ENCODE peak calls at places on chromosomes 16 and 17, in seven cellular contexts. One of them, this sample, is unnamed.
A peak's percentile ranks its signal among the peaks of the same experiment; 100 is the strongest.

GRCh38 chr17:75889454-75889853 is 7.3 kb downstream of the TRIM65 start:
- DNase-seq in thoracic aorta: no peak
- DNase-seq in gastrocnemius medialis: no peak
- DNase-seq in colonic mucosa: no peak
- DNase-seq in tibial artery: no peak
- DNase-seq in CD8-positive, alpha-beta T cell: no peak
- DNase-seq in endothelial cell of umbilical vein: no peak
- DNase-seq in this sample: no peak

GRCh38 chr17:74746376-74746775 is 2.1 kb upstream of the NHERF1 start:
- DNase-seq in tibial artery: no peak
- DNase-seq in CD8-positive, alpha-beta T cell: no peak
- DNase-seq in thoracic aorta: no peak
- DNase-seq in gastrocnemius medialis: no peak
- DNase-seq in endothelial cell of umbilical vein: no peak
- DNase-seq in colonic mucosa: no peak
- DNase-seq in this sample: no peak

GRCh38 chr17:12599185-12599920 is 66.3 kb upstream of the MYOCD start:
- DNase-seq in gastrocnemius medialis: no peak
- DNase-seq in tibial artery: no peak
- DNase-seq in CD8-positive, alpha-beta T cell: no peak
- DNase-seq in endothelial cell of umbilical vein: no peak
- DNase-seq in thoracic aorta: no peak
- DNase-seq in colonic mucosa: no peak
- DNase-seq in this sample: no peak

GRCh38 chr16:307691-308312 is 24.8 kb downstream of the PDIA2 start:
- DNase-seq in gastrocnemius medialis: no peak
- DNase-seq in endothelial cell of umbilical vein: no peak
- DNase-seq in colonic mucosa: no peak
- DNase-seq in CD8-positive, alpha-beta T cell: no peak
- DNase-seq in thoracic aorta: no peak
- DNase-seq in tibial artery: no peak
- DNase-seq in this sample: no peak

GRCh38 chr17:35161281-35161761 is 13.7 kb downstream of the UNC45B start:
- DNase-seq in CD8-positive, alpha-beta T cell: peak; percentile 42
- DNase-seq in colonic mucosa: no peak
- DNase-seq in endothelial cell of umbilical vein: no peak
- DNase-seq in thoracic aorta: no peak
- DNase-seq in tibial artery: no peak
- DNase-seq in gastrocnemius medialis: no peak
- DNase-seq in this sample: no peak

GRCh38 chr17:60887607-60888028 is 210.0 kb downstream of the BCAS3 start:
- DNase-seq in gastrocnemius medialis: no peak
- DNase-seq in CD8-positive, alpha-beta T cell: no peak
- DNase-seq in tibial artery: no peak
- DNase-seq in colonic mucosa: no peak
- DNase-seq in thoracic aorta: no peak
- DNase-seq in endothelial cell of umbilical vein: no peak
- DNase-seq in this sample: no peak

GRCh38 chr17:11404431-11404830 is 163.4 kb downstream of the SHISA6 start:
- DNase-seq in thoracic aorta: no peak
- DNase-seq in CD8-positive, alpha-beta T cell: no peak
- DNase-seq in tibial artery: no peak
- DNase-seq in endothelial cell of umbilical vein: no peak
- DNase-seq in colonic mucosa: peak; percentile 34
- DNase-seq in gastrocnemius medialis: no peak
- DNase-seq in this sample: no peak

GRCh38 chr16:85735225-85735722 is 15.6 kb downstream of the C16orf74 start:
- DNase-seq in tibial artery: no peak
- DNase-seq in colonic mucosa: no peak
- DNase-seq in CD8-positive, alpha-beta T cell: peak; percentile 69
- DNase-seq in thoracic aorta: no peak
- DNase-seq in gastrocnemius medialis: no peak
- DNase-seq in endothelial cell of umbilical vein: no peak
- DNase-seq in this sample: no peak

GRCh38 chr17:51154176-51154575 is 817 bp downstream of the NME1 start:
- DNase-seq in tibial artery: no peak
- DNase-seq in CD8-positive, alpha-beta T cell: no peak
- DNase-seq in endothelial cell of umbilical vein: no peak
- DNase-seq in thoracic aorta: no peak
- DNase-seq in gastrocnemius medialis: no peak
- DNase-seq in colonic mucosa: no peak
- DNase-seq in this sample: no peak

GRCh38 chr16:50252874-50253510 is 13.4 kb upstream of the ADCY7 start:
- DNase-seq in CD8-positive, alpha-beta T cell: no peak
- DNase-seq in colonic mucosa: no peak
- DNase-seq in endothelial cell of umbilical vein: no peak
- DNase-seq in thoracic aorta: no peak
- DNase-seq in tibial artery: peak; percentile 22
- DNase-seq in gastrocnemius medialis: no peak
- DNase-seq in this sample: no peak

GRCh38 chr17:75645889-75646625 is 12.8 kb downstream of the SMIM5 start:
- DNase-seq in gastrocnemius medialis: no peak
- DNase-seq in CD8-positive, alpha-beta T cell: peak; percentile 20
- DNase-seq in colonic mucosa: peak; percentile 92
- DNase-seq in thoracic aorta: no peak
- DNase-seq in tibial artery: peak; percentile 44
- DNase-seq in endothelial cell of umbilical vein: peak; percentile 80
- DNase-seq in this sample: peak; percentile 84

GRCh38 chr17:70074991-70075390 is at the start of gene KCNJ16:
- DNase-seq in gastrocnemius medialis: no peak
- DNase-seq in CD8-positive, alpha-beta T cell: no peak
- DNase-seq in colonic mucosa: peak; percentile 61
- DNase-seq in tibial artery: no peak
- DNase-seq in thoracic aorta: no peak
- DNase-seq in endothelial cell of umbilical vein: no peak
- DNase-seq in this sample: no peak

GRCh38 chr17:81097134-81097942 is 62.4 kb downstream of the BAIAP2 start:
- DNase-seq in colonic mucosa: peak; percentile 77
- DNase-seq in tibial artery: peak; percentile 86
- DNase-seq in CD8-positive, alpha-beta T cell: peak; percentile 60
- DNase-seq in thoracic aorta: peak; percentile 39
- DNase-seq in endothelial cell of umbilical vein: peak; percentile 79
- DNase-seq in gastrocnemius medialis: peak; percentile 58
- DNase-seq in this sample: peak; percentile 71

DNA sequence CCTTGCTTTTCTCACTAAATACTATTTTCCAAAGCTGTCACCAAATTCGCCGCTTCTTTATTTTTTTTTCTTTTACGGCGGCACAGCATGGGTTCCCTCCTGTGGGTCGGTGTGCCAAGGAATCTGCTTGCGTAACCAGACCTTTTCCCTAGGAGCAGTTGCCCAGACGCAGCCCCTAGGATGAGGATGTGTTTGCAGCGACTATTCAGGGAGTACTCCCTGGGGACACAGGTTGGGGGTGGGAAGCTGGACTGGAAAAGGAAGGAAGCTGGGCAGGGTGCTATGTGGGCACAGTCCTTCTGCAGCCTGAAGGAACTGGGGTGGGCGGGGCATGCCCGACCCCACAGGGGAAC is 49.0 kb upstream of the ZCCHC14 start:
- DNase-seq in thoracic aorta: peak; percentile 60
- DNase-seq in tibial artery: peak; percentile 70
- DNase-seq in CD8-positive, alpha-beta T cell: no peak
- DNase-seq in gastrocnemius medialis: no peak
- DNase-seq in colonic mucosa: no peak
- DNase-seq in endothelial cell of umbilical vein: no peak
- DNase-seq in this sample: no peak
- H3K27me3 ChIP-seq in thoracic aorta: no peaks in the 10 kb centered on the region
- H3K27me3 ChIP-seq in tibial artery: no peaks in the 10 kb centered on the region
- H3K27me3 ChIP-seq in CD8-positive, alpha-beta T cell: no peaks in the 10 kb centered on the region
- H3K27me3 ChIP-seq in gastrocnemius medialis: peaks cover 18% of the 10 kb centered on the region
- H3K27me3 ChIP-seq in colonic mucosa: no peaks in the 10 kb centered on the region
- H3K27me3 ChIP-seq in endothelial cell of umbilical vein: peaks cover 2% of the 10 kb centered on the region
- H3K27me3 ChIP-seq in this sample: no peaks in the 10 kb centered on the region

GRCh38 chr16:14309001-14309886 is 238.1 kb downstream of the MRTFB start:
- DNase-seq in endothelial cell of umbilical vein: no peak
- DNase-seq in CD8-positive, alpha-beta T cell: peak; percentile 21
- DNase-seq in gastrocnemius medialis: peak; percentile 61
- DNase-seq in thoracic aorta: no peak
- DNase-seq in colonic mucosa: no peak
- DNase-seq in tibial artery: no peak
- DNase-seq in this sample: no peak

GRCh38 chr16:14309906-14310305 is 238.8 kb downstream of the MRTFB start:
- DNase-seq in CD8-positive, alpha-beta T cell: no peak
- DNase-seq in endothelial cell of umbilical vein: no peak
- DNase-seq in thoracic aorta: no peak
- DNase-seq in gastrocnemius medialis: peak; percentile 45
- DNase-seq in colonic mucosa: no peak
- DNase-seq in tibial artery: no peak
- DNase-seq in this sample: no peak

GRCh38 chr16:14310519-14310991 is 239.4 kb downstream of the MRTFB start:
- DNase-seq in colonic mucosa: no peak
- DNase-seq in CD8-positive, alpha-beta T cell: no peak
- DNase-seq in endothelial cell of umbilical vein: no peak
- DNase-seq in thoracic aorta: no peak
- DNase-seq in gastrocnemius medialis: peak; percentile 64
- DNase-seq in tibial artery: no peak
- DNase-seq in this sample: no peak

GRCh38 chr16:14315683-14316320 is 244.7 kb downstream of the MRTFB start:
- DNase-seq in gastrocnemius medialis: no peak
- DNase-seq in endothelial cell of umbilical vein: no peak
- DNase-seq in CD8-positive, alpha-beta T cell: no peak
- DNase-seq in colonic mucosa: no peak
- DNase-seq in tibial artery: no peak
- DNase-seq in thoracic aorta: no peak
- DNase-seq in this sample: no peak

GRCh38 chr16:14314116-14314515 is 243.0 kb downstream of the MRTFB start:
- DNase-seq in gastrocnemius medialis: no peak
- DNase-seq in tibial artery: no peak
- DNase-seq in CD8-positive, alpha-beta T cell: no peak
- DNase-seq in thoracic aorta: no peak
- DNase-seq in colonic mucosa: no peak
- DNase-seq in endothelial cell of umbilical vein: no peak
- DNase-seq in this sample: no peak
- H3K4me1 ChIP-seq in gastrocnemius medialis: peaks cover 71% of the 10 kb centered on the region
- H3K4me1 ChIP-seq in tibial artery: peaks cover 28% of the 10 kb centered on the region
- H3K4me1 ChIP-seq in CD8-positive, alpha-beta T cell: peaks cover 13% of the 10 kb centered on the region
- H3K4me1 ChIP-seq in thoracic aorta: peaks cover 32% of the 10 kb centered on the region
- H3K4me1 ChIP-seq in colonic mucosa: no peaks in the 10 kb centered on the region
- H3K4me1 ChIP-seq in endothelial cell of umbilical vein: no peaks in the 10 kb centered on the region
- H3K4me1 ChIP-seq in this sample: no peaks in the 10 kb centered on the region

DNA sequence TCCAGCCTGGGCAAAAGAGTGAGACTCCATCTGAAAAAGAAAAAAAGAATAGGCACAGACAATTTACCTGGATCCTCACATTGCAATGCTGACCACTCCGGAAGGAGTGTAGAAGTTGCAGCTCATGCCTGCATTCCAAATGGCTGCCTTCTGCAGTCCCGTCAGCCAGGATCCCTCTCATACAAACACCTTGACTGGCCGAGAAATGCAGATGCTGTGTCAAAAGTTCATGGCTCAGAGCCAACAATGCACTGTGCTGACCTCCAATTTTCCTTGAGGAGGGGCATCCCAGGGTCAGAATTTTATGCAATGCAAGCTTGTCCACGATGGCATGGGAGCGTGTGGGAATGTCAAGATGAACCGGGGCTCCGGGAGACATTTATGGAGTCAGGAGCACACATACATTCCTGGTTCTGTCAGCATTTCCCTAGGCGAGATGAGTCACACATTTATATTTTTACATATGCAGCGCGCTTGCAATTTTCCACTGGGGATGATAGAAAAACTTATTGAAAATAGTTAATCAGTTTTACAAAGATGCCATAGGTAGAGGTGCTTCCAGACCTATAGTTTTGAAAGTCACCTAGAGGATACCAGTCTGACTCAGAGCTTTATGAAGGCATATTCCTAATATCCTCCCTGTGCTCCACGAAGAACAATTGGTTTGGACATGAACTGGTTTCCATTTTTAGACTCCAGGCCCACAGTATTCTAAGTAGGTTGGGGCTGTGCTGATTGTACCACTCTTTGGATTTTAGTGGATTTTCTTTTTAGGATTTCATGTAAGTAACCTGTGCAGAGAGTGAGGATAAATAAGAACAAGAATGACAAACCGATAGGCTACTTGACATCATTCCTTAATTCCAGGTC is 614.6 kb downstream of the MAF start:
- DNase-seq in endothelial cell of umbilical vein: no peak
- DNase-seq in tibial artery: no peak
- DNase-seq in gastrocnemius medialis: no peak
- DNase-seq in thoracic aorta: no peak
- DNase-seq in CD8-positive, alpha-beta T cell: no peak
- DNase-seq in colonic mucosa: no peak
- DNase-seq in this sample: no peak
- TF ChIP-seq CTCF in endothelial cell of umbilical vein: no peak
- TF ChIP-seq CTCF in tibial artery: no peak
- TF ChIP-seq CTCF in gastrocnemius medialis: no peak
- TF ChIP-seq CTCF in thoracic aorta: no peak
- TF ChIP-seq CTCF in CD8-positive, alpha-beta T cell: no peak
- TF ChIP-seq CTCF in colonic mucosa: no peak
- TF ChIP-seq CTCF in this sample: no peak

GRCh38 chr17:1315409-1315808 is 35.9 kb downstream of the TRARG1 start:
- DNase-seq in thoracic aorta: no peak
- DNase-seq in endothelial cell of umbilical vein: no peak
- DNase-seq in CD8-positive, alpha-beta T cell: no peak
- DNase-seq in colonic mucosa: no peak
- DNase-seq in tibial artery: peak; percentile 42
- DNase-seq in gastrocnemius medialis: no peak
- DNase-seq in this sample: no peak

GRCh38 chr17:1313270-1314005 is 34.0 kb downstream of the TRARG1 start:
- DNase-seq in CD8-positive, alpha-beta T cell: no peak
- DNase-seq in endothelial cell of umbilical vein: no peak
- DNase-seq in tibial artery: no peak
- DNase-seq in colonic mucosa: no peak
- DNase-seq in gastrocnemius medialis: no peak
- DNase-seq in thoracic aorta: no peak
- DNase-seq in this sample: no peak

GRCh38 chr17:1312261-1312870 is 32.9 kb downstream of the TRARG1 start:
- DNase-seq in colonic mucosa: no peak
- DNase-seq in thoracic aorta: no peak
- DNase-seq in CD8-positive, alpha-beta T cell: no peak
- DNase-seq in endothelial cell of umbilical vein: no peak
- DNase-seq in tibial artery: no peak
- DNase-seq in gastrocnemius medialis: no peak
- DNase-seq in this sample: no peak

GRCh38 chr17:1315891-1316403 is 36.5 kb downstream of the TRARG1 start:
- DNase-seq in tibial artery: peak; percentile 80
- DNase-seq in gastrocnemius medialis: peak; percentile 47
- DNase-seq in endothelial cell of umbilical vein: no peak
- DNase-seq in thoracic aorta: peak; percentile 40
- DNase-seq in CD8-positive, alpha-beta T cell: no peak
- DNase-seq in colonic mucosa: no peak
- DNase-seq in this sample: no peak
- H3K27me3 ChIP-seq in tibial artery: no peaks in the 10 kb centered on the region
- H3K27me3 ChIP-seq in gastrocnemius medialis: peaks cover 16% of the 10 kb centered on the region
- H3K27me3 ChIP-seq in endothelial cell of umbilical vein: no peaks in the 10 kb centered on the region
- H3K27me3 ChIP-seq in thoracic aorta: no peaks in the 10 kb centered on the region
- H3K27me3 ChIP-seq in CD8-positive, alpha-beta T cell: peaks cover 3% of the 10 kb centered on the region
- H3K27me3 ChIP-seq in colonic mucosa: no peaks in the 10 kb centered on the region
- H3K27me3 ChIP-seq in this sample: no peaks in the 10 kb centered on the region

GRCh38 chr16:10834130-10834529 is 15.5 kb upstream of the TVP23A start:
- DNase-seq in tibial artery: no peak
- DNase-seq in CD8-positive, alpha-beta T cell: no peak
- DNase-seq in gastrocnemius medialis: no peak
- DNase-seq in colonic mucosa: no peak
- DNase-seq in thoracic aorta: no peak
- DNase-seq in endothelial cell of umbilical vein: no peak
- DNase-seq in this sample: no peak
- H3K4me1 ChIP-seq in tibial artery: peaks cover 7% of the 10 kb centered on the region
- H3K4me1 ChIP-seq in CD8-positive, alpha-beta T cell: no peaks in the 10 kb centered on the region
- H3K4me1 ChIP-seq in gastrocnemius medialis: peaks cover 3% of the 10 kb centered on the region
- H3K4me1 ChIP-seq in colonic mucosa: peaks cover 4% of the 10 kb centered on the region
- H3K4me1 ChIP-seq in thoracic aorta: peaks cover 15% of the 10 kb centered on the region
- H3K4me1 ChIP-seq in endothelial cell of umbilical vein: peaks cover 1% of the 10 kb centered on the region
- H3K4me1 ChIP-seq in this sample: peaks cover 2% of the 10 kb centered on the region

This sample was measured in lung.